ENCODE peak calls at places on chromosomes 12 and 14, in five cellular contexts. One of them, this sample, is unnamed.
A peak's percentile ranks its signal among the peaks of the same experiment; 100 is the strongest.

GRCh38 chr12:106580671-106581508 is 1.9 kb upstream of the RFX4 start:
- DNase-seq in mammary epithelial cell: no peak
- DNase-seq in WTC11: peak; percentile 29
- DNase-seq in stomach: no peak
- DNase-seq in Calu3: no peak
- DNase-seq in this sample: no peak

GRCh38 chr12:124762384-124762783 is 101.3 kb downstream of the SCARB1 start:
- DNase-seq in Calu3: no peak
- DNase-seq in WTC11: no peak
- DNase-seq in mammary epithelial cell: no peak
- DNase-seq in stomach: no peak
- DNase-seq in this sample: no peak

GRCh38 chr14:99475660-99476059 is 5.0 kb downstream of the SETD3 start:
- DNase-seq in stomach: no peak
- DNase-seq in Calu3: no peak
- DNase-seq in WTC11: no peak
- DNase-seq in mammary epithelial cell: no peak
- DNase-seq in this sample: no peak

GRCh38 chr14:74207943-74208342 is 31.3 kb upstream of the VSX2 start:
- DNase-seq in Calu3: no peak
- DNase-seq in stomach: no peak
- DNase-seq in mammary epithelial cell: peak; percentile 3
- DNase-seq in WTC11: peak; percentile 54
- DNase-seq in this sample: no peak

GRCh38 chr14:61561657-61562276 is 133.5 kb upstream of the HIF1A start:
- DNase-seq in stomach: peak; percentile 84
- DNase-seq in mammary epithelial cell: peak; percentile 91
- DNase-seq in Calu3: peak; percentile 78
- DNase-seq in WTC11: no peak
- DNase-seq in this sample: no peak

GRCh38 chr12:53221203-53222076 is 10.6 kb downstream of the RARG start:
- DNase-seq in stomach: peak; percentile 80
- DNase-seq in WTC11: peak; percentile 89
- DNase-seq in Calu3: peak; percentile 74
- DNase-seq in mammary epithelial cell: peak; percentile 46
- DNase-seq in this sample: peak; percentile 88

GRCh38 chr14:31057701-31058364 is 31.7 kb upstream of the STRN3 start:
- DNase-seq in mammary epithelial cell: no peak
- DNase-seq in Calu3: no peak
- DNase-seq in WTC11: no peak
- DNase-seq in stomach: no peak
- DNase-seq in this sample: no peak

GRCh38 chr14:90810808-90811207 is 5.4 kb downstream of the TTC7B start:
- DNase-seq in stomach: no peak
- DNase-seq in Calu3: no peak
- DNase-seq in mammary epithelial cell: no peak
- DNase-seq in WTC11: no peak
- DNase-seq in this sample: no peak

GRCh38 chr14:69666112-69666511 is 54.7 kb downstream of the SUSD6 start:
- DNase-seq in mammary epithelial cell: no peak
- DNase-seq in stomach: no peak
- DNase-seq in WTC11: no peak
- DNase-seq in Calu3: no peak
- DNase-seq in this sample: no peak

GRCh38 chr12:12024958-12025682 is 45.6 kb upstream of the BCL2L14 start:
- DNase-seq in WTC11: no peak
- DNase-seq in stomach: peak; percentile 71
- DNase-seq in Calu3: peak; percentile 45
- DNase-seq in mammary epithelial cell: no peak
- DNase-seq in this sample: peak; percentile 51

GRCh38 chr14:89540009-89540829 is 123.2 kb upstream of the FOXN3 start:
- DNase-seq in mammary epithelial cell: no peak
- DNase-seq in stomach: no peak
- DNase-seq in WTC11: no peak
- DNase-seq in Calu3: no peak
- DNase-seq in this sample: no peak

GRCh38 chr12:106866426-106867080 is 89.2 kb upstream of the TMEM263 start:
- DNase-seq in stomach: no peak
- DNase-seq in mammary epithelial cell: peak; percentile 10
- DNase-seq in Calu3: no peak
- DNase-seq in WTC11: no peak
- DNase-seq in this sample: no peak

GRCh38 chr12:57864382-57864781 is 17.9 kb upstream of the CTDSP2 start:
- DNase-seq in stomach: no peak
- DNase-seq in WTC11: peak; percentile 50
- DNase-seq in Calu3: no peak
- DNase-seq in mammary epithelial cell: no peak
- DNase-seq in this sample: no peak

GRCh38 chr12:113898466-113898865 is 67.7 kb downstream of the RBM19 start:
- DNase-seq in WTC11: no peak
- DNase-seq in stomach: no peak
- DNase-seq in mammary epithelial cell: no peak
- DNase-seq in Calu3: no peak
- DNase-seq in this sample: no peak

DNA sequence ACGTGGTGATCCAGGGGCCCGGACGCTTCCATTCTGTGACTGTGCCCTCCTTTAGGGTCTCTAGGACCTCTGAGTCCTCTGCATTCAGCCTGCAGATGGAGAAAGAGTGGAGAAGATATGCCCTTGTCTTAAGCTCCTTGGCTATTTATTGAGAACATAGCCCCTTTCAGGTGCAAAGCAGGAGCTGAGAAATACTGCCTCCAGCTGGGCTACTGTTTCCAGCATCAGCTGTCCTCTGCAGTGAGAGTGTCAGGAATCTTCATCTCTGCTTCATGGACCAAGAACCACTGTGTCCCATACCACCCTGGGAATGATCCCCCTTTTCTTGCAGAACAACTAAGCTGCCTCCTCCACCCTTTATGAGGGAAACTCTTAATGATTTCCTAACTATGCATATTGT is 47.8 kb upstream of the CEP83 start:
- DNase-seq in mammary epithelial cell: no peak
- DNase-seq in stomach: no peak
- DNase-seq in Calu3: no peak
- DNase-seq in WTC11: no peak
- DNase-seq in this sample: no peak
- TF ChIP-seq CTCF in mammary epithelial cell: no peak
- TF ChIP-seq CTCF in stomach: no peak
- TF ChIP-seq CTCF in Calu3: no peak
- TF ChIP-seq CTCF in WTC11: no peak
- TF ChIP-seq CTCF in this sample: no peak

GRCh38 chr12:120432772-120433525 is 5.0 kb upstream of the COX6A1 start:
- DNase-seq in mammary epithelial cell: no peak
- DNase-seq in Calu3: no peak
- DNase-seq in WTC11: no peak
- DNase-seq in stomach: no peak
- DNase-seq in this sample: no peak

GRCh38 chr12:120438495-120439198 is 734 bp downstream of the COX6A1 start:
- DNase-seq in mammary epithelial cell: no peak
- DNase-seq in Calu3: no peak
- DNase-seq in WTC11: no peak
- DNase-seq in stomach: no peak
- DNase-seq in this sample: no peak

GRCh38 chr12:120439646-120440247 is 1.8 kb downstream of the COX6A1 start:
- DNase-seq in WTC11: peak; percentile 76
- DNase-seq in mammary epithelial cell: peak; percentile 57
- DNase-seq in Calu3: peak; percentile 70
- DNase-seq in stomach: peak; percentile 45
- DNase-seq in this sample: peak; percentile 75

DNA sequence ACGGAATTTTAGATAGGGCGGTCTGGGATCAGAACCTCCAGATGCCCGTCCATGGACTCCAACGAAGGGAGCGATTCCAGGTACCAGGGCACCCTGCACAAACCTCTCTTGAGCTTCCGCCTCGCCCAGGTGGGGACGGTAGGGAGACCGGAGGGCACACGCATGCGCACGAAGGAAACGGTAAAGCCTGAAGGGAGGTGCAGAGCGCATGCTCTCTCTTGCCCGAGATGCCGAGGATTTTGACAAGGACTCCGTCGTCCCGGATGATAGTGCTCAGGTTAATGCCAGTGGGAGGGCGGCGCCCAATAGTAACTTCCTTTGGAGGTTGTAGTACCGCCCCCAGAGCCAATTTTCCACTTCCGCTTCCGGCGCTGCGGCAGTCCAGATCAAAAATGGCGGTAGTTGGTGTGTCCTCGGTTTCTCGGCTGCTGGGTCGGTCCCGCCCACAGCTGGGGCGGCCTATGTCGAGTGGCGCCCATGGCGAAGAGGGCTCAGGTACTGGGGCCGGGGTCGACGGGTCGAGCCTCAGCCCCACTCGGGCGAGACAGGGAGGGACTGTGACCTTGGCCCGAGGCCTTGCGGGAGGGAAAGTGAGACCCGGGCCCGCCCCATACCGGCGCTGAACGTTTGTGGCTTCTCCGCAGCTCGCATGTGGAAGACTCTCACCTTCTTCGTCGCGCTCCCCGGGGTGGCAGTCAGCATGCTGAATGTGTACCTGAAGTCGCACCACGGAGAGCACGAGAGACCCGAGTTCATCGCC is at the start of gene COX6A1:
- DNase-seq in stomach: peak; percentile 97
- DNase-seq in Calu3: peak; percentile 98
- DNase-seq in WTC11: peak; percentile 97
- DNase-seq in mammary epithelial cell: peak; percentile 98
- DNase-seq in this sample: peak; percentile 96
- TF ChIP-seq CTCF in stomach: peak; percentile 41
- TF ChIP-seq CTCF in Calu3: no peak
- TF ChIP-seq CTCF in WTC11: no peak
- TF ChIP-seq CTCF in mammary epithelial cell: no peak
- TF ChIP-seq CTCF in this sample: no peak

DNA sequence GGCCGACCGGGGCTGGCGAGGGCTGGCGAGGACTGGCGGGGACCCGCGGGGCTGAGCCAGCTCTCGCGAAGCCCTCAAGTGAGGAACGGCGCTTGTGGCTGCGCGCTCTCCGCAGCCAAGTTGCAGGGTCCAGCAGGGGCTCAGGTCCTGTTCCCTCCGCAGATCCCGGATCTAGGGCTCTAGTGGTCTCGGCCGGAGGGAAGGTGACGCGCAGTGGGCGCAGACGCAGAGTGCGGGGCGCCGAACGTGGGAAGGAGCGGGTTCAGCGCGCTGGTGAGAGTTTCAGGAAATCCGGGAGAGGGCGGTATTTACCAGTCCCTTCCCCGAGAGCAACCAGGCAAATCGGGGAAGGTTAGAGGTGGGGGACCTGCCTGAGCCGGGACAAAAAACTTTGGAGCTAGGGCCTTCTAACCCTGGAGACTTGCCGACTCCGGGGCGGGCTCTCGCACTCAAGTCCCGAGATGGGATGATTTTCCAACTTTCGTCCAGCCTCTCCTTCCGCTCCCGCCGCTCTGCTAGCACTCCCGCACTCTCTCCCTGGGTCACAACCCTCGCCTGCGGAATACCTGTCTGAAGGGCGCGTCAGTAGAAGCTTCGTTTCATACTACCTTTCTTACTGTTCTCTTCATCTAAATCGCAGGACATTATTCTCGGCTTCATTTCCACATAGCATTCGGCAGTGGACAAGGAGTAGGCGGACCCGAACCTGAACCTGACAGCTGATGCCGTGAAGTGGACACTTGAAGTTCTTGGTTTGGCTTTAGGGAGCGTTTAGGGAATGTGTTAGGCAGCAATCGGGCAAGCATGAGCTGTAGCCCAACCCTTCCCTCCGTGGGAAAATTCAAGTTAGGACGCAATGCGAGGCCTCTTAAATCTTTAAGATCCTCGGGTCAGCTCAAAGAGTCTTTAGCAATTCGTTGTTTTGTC is 13.6 kb upstream of the PAX9 start:
- DNase-seq in mammary epithelial cell: peak; percentile 58
- DNase-seq in Calu3: peak; percentile 63
- DNase-seq in stomach: no peak
- DNase-seq in WTC11: peak; percentile 70
- DNase-seq in this sample: no peak
- TF ChIP-seq CTCF in mammary epithelial cell: peak; percentile 52
- TF ChIP-seq CTCF in Calu3: peak; percentile 55
- TF ChIP-seq CTCF in stomach: peak; percentile 46
- TF ChIP-seq CTCF in WTC11: no peak
- TF ChIP-seq CTCF in this sample: no peak

DNA sequence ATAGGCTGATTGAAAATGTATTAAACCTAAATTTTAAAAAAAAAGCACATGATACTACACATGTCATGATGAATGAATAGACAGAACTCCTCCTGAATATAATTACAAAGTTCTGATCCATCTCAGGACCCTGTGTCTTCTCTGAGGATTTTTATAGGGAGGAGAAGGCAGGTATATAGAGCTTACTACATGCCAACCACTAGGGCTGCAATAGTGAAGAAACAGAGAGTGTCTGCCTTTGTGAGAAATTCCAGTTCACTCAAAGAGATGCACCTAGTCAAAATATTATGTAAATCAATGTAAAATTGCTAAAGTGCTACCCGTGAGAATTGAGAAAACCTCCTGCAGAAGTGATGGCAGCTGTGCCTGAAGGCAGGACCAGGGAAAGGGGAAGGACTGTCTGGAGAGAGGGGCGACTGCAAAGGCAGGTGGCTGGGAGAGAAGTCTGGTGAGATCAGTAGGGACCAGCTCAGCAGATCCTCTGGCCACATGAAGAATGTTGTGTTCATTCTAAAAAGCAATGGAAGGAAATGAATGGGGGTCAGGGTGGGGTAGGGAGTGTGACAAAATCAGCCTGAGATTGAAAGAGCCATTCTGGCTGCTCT is 15.1 kb downstream of the ABHD4 start:
- DNase-seq in stomach: no peak
- DNase-seq in WTC11: no peak
- DNase-seq in Calu3: no peak
- DNase-seq in mammary epithelial cell: no peak
- DNase-seq in this sample: no peak
- TF ChIP-seq CTCF in stomach: no peak
- TF ChIP-seq CTCF in WTC11: no peak
- TF ChIP-seq CTCF in Calu3: no peak
- TF ChIP-seq CTCF in mammary epithelial cell: peak; percentile 11
- TF ChIP-seq CTCF in this sample: no peak

GRCh38 chr12:68786929-68787328 is 21.0 kb upstream of the MDM2 start:
- DNase-seq in Calu3: no peak
- DNase-seq in WTC11: no peak
- DNase-seq in mammary epithelial cell: no peak
- DNase-seq in stomach: no peak
- DNase-seq in this sample: no peak
- TF ChIP-seq CTCF in Calu3: no peak
- TF ChIP-seq CTCF in WTC11: no peak
- TF ChIP-seq CTCF in mammary epithelial cell: no peak
- TF ChIP-seq CTCF in stomach: no peak
- TF ChIP-seq CTCF in this sample: no peak